ENCODE peak calls at places on chromosomes 7 and 10, in five cellular contexts. O, N, C, D and Q are unnamed samples.

GRCh38 chr10:79404690-79405131 is 40.7 kb downstream of the ZCCHC24 start:
- DNase-seq in O (no peak), N (no peak), C (no peak), D (no peak), Q (no peak)

GRCh38 chr10:69318997-69319727 is 40.9 kb downstream of the HK1 start:
- DNase-seq in O (no peak), N (no peak), C (peak; percentile 54), D (no peak), Q (peak; percentile 45)

GRCh38 chr7:137074386-137075030 is 206.1 kb downstream of the CHRM2 start:
- DNase-seq in O (no peak), N (peak; percentile 38), C (peak; percentile 64), D (no peak), Q (no peak)

GRCh38 chr10:122879339-122880273 is at the start of gene FAM24B:
- DNase-seq in O (peak; percentile 97), N (peak; percentile 98), C (peak; percentile 98), D (peak; percentile 98), Q (peak; percentile 84)

GRCh38 chr10:14397069-14397468 is 66.3 kb upstream of the FRMD4A start:
- DNase-seq in O (peak; percentile 92), N (peak; percentile 96), C (peak; percentile 97), D (peak; percentile 89), Q (no peak)

GRCh38 chr7:67866812-67867211 is 870.2 kb downstream of the TYW1 start:
- DNase-seq in O (no peak), N (no peak), C (no peak), D (no peak), Q (no peak)

GRCh38 chr10:110860576-110861241 is 11.0 kb upstream of the PDCD4 start:
- DNase-seq in O (no peak), N (no peak), C (no peak), D (no peak), Q (no peak)

GRCh38 chr7:94763268-94763667 is 107.3 kb upstream of the SGCE start:
- DNase-seq in O (no peak), N (no peak), C (peak; percentile 82), D (no peak), Q (no peak)

GRCh38 chr10:5527332-5528200 is 2.8 kb downstream of the CALML3 start:
- DNase-seq in O (no peak), N (no peak), C (no peak), D (no peak), Q (no peak)

GRCh38 chr10:6465854-6466524 is 114.1 kb downstream of the PRKCQ start:
- DNase-seq in O (no peak), N (no peak), C (no peak), D (no peak), Q (no peak)

GRCh38 chr7:2637505-2638223 is 5.9 kb downstream of the TTYH3 start:
- DNase-seq in O (no peak), N (no peak), C (no peak), D (no peak), Q (no peak)

GRCh38 chr10:77500754-77501151 is 136.9 kb downstream of the KCNMA1 start:
- DNase-seq in O (no peak), N (no peak), C (no peak), D (no peak), Q (no peak)

GRCh38 chr10:15763001-15763400 is 43.3 kb upstream of the ITGA8 start:
- DNase-seq in O (no peak), N (no peak), C (no peak), D (no peak), Q (no peak)

DNA sequence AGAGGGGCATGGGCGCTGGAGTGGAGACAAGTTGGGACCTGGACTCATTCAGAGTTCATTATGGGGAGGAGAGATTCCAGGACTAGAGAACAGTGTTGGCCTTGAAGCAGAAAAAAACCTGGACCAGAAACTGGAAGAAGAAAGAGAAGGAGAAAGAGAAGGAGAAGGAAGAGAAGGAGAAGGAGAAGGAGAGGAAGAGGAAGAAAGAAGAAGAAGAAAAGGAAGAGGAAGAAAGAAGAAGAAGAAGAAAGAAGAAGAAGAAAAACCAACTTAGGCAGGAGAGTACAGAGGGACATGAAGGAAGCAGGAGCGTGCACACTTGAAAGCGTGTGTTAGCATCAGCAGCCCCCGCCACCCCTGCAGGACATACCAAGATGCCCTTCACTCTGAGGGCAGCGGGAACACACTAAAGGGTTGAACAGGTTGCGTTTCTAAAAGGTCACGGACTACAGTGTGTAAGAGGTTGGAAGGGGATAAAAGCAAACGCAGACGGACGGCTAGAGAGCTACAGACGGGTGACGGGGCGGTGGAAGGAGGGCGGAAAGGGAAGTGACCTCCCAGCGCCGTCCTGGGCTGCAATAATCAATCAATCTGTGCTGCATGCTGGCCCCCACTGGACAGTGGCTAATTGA is 95.3 kb downstream of the SEC61G start:
- DNase-seq in O (no peak), N (no peak), C (no peak), D (no peak), Q (no peak)
- TF ChIP-seq CTCF in O (no peak), N (no peak), C (no peak), D (no peak), Q (no peak)

DNA sequence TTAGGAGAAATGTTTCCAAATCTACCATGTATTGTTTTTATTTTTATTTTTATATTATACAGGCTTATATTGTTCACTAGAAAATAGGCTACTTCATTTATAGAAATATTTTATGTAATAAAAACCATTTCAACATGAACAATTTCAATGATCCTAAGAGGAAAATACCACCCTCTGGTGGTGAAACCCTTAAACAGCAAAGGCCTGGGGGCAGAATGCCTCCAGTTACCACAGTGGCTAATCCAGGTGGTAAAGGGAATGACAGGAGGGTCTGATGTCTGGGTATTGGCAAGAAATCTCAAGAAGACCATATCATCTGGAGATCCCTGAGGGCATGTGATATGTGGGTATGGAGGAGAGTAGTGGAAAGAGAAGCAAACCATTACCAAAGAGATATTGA is 19.3 kb downstream of the MACC1 start:
- DNase-seq in O (no peak), N (no peak), C (no peak), D (no peak), Q (no peak)
- TF ChIP-seq CTCF in O (peak; percentile 18), N (peak; percentile 34), C (peak; percentile 30), D (no peak), Q (no peak)

GRCh38 chr7:43878867-43879266 is 9.6 kb upstream of the MRPS24 start:
- DNase-seq in O (no peak), N (no peak), C (no peak), D (no peak), Q (no peak)
- TF ChIP-seq CTCF in O (no peak), N (no peak), C (no peak), D (no peak), Q (no peak)

GRCh38 chr10:72331575-72332422 is 22.9 kb downstream of the DNAJB12 start:
- DNase-seq in O (peak; percentile 88), N (no peak), C (peak; percentile 91), D (peak; percentile 97), Q (peak; percentile 94)
- TF ChIP-seq CTCF in O (peak; percentile 40), N (no peak), C (peak; percentile 29), D (no peak), Q (no peak)

DNA sequence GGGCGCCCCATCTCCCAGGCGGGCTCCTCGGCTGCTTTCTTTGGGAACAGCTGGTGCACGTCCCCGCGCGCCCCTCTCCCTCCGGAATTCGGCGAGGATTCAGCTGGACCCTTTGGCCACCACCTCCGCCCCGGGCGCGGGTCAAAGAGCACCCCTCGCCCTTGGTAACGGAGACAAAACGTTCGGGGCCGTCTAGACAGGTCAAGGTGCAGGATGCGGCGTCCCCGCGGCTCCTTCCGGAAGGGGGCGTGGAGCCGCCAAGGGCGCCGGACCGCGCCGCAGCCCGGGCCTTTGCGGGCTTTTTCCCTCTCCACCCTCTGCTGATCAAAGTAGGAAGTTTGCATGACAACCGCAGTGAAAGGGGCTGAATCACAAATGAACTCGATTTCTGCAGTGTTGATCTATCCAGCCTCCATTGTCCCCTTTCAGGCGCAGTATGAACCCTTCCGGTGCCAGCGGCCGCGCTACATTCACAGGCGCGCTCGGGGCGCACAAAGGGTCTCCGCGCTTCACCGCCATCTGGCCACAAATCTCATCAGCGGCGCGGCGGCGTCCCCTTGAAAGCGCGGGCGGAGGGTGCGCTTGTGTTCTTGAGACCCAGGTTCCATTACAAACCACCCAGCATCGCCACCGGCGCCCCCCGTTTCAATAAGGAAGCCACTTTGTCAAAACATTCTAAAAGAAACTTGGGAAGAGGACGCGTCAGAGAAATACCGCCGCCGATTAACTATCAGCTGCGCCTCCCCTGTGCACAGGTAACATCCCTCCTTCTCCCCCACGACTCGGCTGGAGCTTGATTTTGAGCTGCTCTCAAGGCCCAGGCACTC is 36.4 kb downstream of the CNPY1 start:
- DNase-seq in O (no peak), N (no peak), C (no peak), D (no peak), Q (no peak)
- TF ChIP-seq CTCF in O (no peak), N (no peak), C (no peak), D (no peak), Q (no peak)

GRCh38 chr10:103238506-103239252 is 7.0 kb upstream of the RPEL1 start:
- DNase-seq in O (no peak), N (peak; percentile 15), C (peak; percentile 53), D (peak; percentile 51), Q (no peak)
- TF ChIP-seq CTCF in O (peak; percentile 9), N (peak; percentile 56), C (peak; percentile 46), D (no peak), Q (no peak)

GRCh38 chr10:35308809-35309208 is 27.5 kb upstream of the CCNY start:
- DNase-seq in O (no peak), N (no peak), C (no peak), D (no peak), Q (no peak)

GRCh38 chr10:35307297-35307696 is 29.0 kb upstream of the CCNY start:
- DNase-seq in O (no peak), N (no peak), C (no peak), D (peak; percentile 64), Q (no peak)

GRCh38 chr10:35304649-35305048 is 31.7 kb upstream of the CCNY start:
- DNase-seq in O (no peak), N (no peak), C (no peak), D (no peak), Q (no peak)

DNA sequence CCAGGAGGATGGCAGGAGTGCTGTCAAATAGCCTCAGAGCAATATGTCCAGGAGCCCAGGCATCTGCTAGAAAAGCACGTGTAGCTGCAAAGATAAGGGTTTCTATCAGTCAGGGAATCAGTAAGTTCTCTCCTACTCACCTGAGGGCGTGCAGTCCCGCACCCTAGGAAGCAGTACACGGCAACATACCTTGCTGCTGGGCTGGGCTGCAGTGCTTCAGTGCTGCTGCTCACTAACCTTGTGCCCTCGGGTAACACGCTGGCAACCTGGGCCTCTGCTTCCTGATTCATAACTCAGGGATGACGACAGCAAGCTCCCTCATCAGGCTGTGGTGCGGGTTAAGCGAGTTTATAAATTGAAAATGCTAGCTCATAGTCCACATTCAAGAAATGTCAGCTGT is 29.5 kb upstream of the CCNY start:
- DNase-seq in O (peak; percentile 41), N (no peak), C (no peak), D (peak; percentile 80), Q (no peak)
- TF ChIP-seq CTCF in O (no peak), N (no peak), C (no peak), D (no peak), Q (no peak)